ENCODE peak calls at places on chromosomes 2 and 18, in five cellular contexts. M is A549, I is heart left ventricle, G is thyroid gland, S is right atrium auricular region. A is an unnamed sample. For H3K4me1, the result is how much of the 10 kb centered on the place peaks cover.

GRCh38 chr2:134207589-134208209 is 46.2 kb upstream of the MGAT5 start:
- DNase-seq in G (peak), I (peak), M (peak), S (no peak), A (peak)

GRCh38 chr2:238945433-238946150 is 97.7 kb downstream of the TWIST2 start:
- DNase-seq in G (no peak), S (peak), I (peak), M (peak), A (peak)

GRCh38 chr2:144431384-144431783 is 88.5 kb downstream of the ZEB2 start:
- DNase-seq in G (peak), S (no peak), I (no peak), M (no peak), A (no peak)

GRCh38 chr2:194301946-194302345 is 1355.1 kb upstream of the SLC39A10 start:
- DNase-seq in M (no peak), S (no peak), I (no peak), G (no peak), A (no peak)

GRCh38 chr18:55435592-55435991 is 152.4 kb downstream of the TCF4 start:
- DNase-seq in I (no peak), G (no peak), S (no peak), M (no peak), A (no peak)

GRCh38 chr2:74847075-74847858 is 13.3 kb downstream of the HK2 start:
- DNase-seq in M (no peak), S (no peak), G (peak), I (no peak), A (no peak)

GRCh38 chr2:55848096-55848495 is 75.5 kb downstream of the EFEMP1 start:
- DNase-seq in S (no peak), I (no peak), G (no peak), M (no peak), A (no peak)

GRCh38 chr2:160269803-160270570 is 69.9 kb upstream of the ITGB6 start:
- DNase-seq in G (peak), M (peak), S (peak), I (peak), A (peak)

GRCh38 chr18:79868168-79868784 is 70.5 kb downstream of the KCNG2 start:
- DNase-seq in M (no peak), I (no peak), S (no peak), G (no peak), A (peak)

GRCh38 chr2:72803151-72803550 is 22.7 kb downstream of the EXOC6B start:
- DNase-seq in M (no peak), I (no peak), G (no peak), S (no peak), A (no peak)

GRCh38 chr2:123953848-123954247 is 71.2 kb upstream of the CNTNAP5 start:
- DNase-seq in S (no peak), M (no peak), G (no peak), I (no peak), A (no peak)

GRCh38 chr2:105802587-105802986 is 57.9 kb downstream of the NCK2 start:
- DNase-seq in M (no peak), I (no peak), G (no peak), S (no peak), A (no peak)

GRCh38 chr2:224217233-224217961 is 178.3 kb upstream of the SERPINE2 start:
- DNase-seq in M (no peak), G (no peak), I (peak), S (no peak), A (no peak)

GRCh38 chr2:1246239-1246638 is 167.0 kb upstream of the TPO start:
- DNase-seq in S (no peak), M (no peak), G (no peak), I (no peak), A (no peak)

GRCh38 chr2:38158361-38159128 is 82.6 kb upstream of the CYP1B1 start:
- DNase-seq in S (no peak), G (peak), M (no peak), I (no peak), A (no peak)

GRCh38 chr2:38159621-38160020 is 83.7 kb upstream of the CYP1B1 start:
- DNase-seq in G (peak), S (no peak), M (no peak), I (no peak), A (peak)

GRCh38 chr2:38163006-38163405 is 87.1 kb upstream of the CYP1B1 start:
- DNase-seq in I (no peak), G (no peak), M (peak), S (no peak), A (no peak)

GRCh38 chr2:38159171-38159570 is 83.2 kb upstream of the CYP1B1 start:
- DNase-seq in G (no peak), I (no peak), M (no peak), S (no peak), A (no peak)

GRCh38 chr2:38160517-38160916 is 84.6 kb upstream of the CYP1B1 start:
- DNase-seq in S (no peak), G (no peak), M (no peak), I (no peak), A (no peak)
- TF ChIP-seq CTCF in S (no peak), G (no peak), M (no peak), I (no peak), A (no peak)

GRCh38 chr18:44681039-44681595 is 429 bp downstream of the SETBP1 start:
- DNase-seq in G (no peak), I (no peak), M (no peak), S (no peak), A (no peak)

GRCh38 chr18:44683566-44683965 is 2.9 kb downstream of the SETBP1 start:
- DNase-seq in G (no peak), M (no peak), S (no peak), I (no peak), A (no peak)

GRCh38 chr18:44682871-44683221 is 2.2 kb downstream of the SETBP1 start:
- DNase-seq in M (no peak), I (no peak), S (no peak), G (peak), A (peak)

GRCh38 chr18:44681611-44682010 is 923 bp downstream of the SETBP1 start:
- DNase-seq in M (no peak), S (no peak), I (no peak), G (no peak), A (no peak)

DNA sequence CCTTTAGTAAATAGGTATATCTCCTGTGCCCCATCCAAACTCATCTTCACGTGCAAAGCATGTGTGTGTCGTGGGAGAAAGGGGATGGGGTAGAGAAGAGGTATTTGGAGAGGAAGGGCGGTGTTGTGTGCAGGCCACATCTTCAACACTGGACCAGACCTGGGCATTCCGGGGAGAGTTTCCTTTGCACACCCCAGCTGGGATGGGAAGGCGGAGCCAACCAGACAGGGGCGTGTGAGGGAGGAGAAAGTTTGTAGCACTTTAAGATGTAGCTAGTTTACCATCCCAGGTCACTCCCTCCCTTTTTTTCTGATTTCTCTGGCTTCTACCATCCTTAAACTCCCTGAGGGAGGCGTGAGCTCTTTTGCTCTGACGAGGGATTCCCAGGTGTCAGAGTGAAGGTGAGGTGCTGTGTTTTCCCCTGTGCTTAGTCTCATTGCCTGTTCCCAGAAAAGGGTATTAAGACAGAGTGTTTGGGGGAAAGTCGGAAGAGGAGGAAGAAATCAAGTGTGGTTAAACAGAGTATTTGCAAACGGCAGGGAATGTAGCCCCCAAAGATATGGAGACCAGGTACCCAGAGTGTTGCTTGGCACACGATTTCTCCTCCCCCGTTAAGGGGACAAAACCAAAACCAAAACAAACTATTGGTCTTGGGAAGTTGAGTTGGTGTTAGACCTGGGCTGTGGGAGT is 1.6 kb downstream of the SETBP1 start:
- DNase-seq in G (peak), I (no peak), M (no peak), S (no peak), A (peak)
- H3K4me3 ChIP-seq in G (no peak), I (peak), M (no peak), S (peak), A (no peak)

GRCh38 chr18:76451475-76452331 is 43.3 kb downstream of the ZNF516 start:
- DNase-seq in S (peak), M (no peak), G (no peak), I (no peak), A (peak)

GRCh38 chr18:76452357-76452756 is 42.7 kb downstream of the ZNF516 start:
- DNase-seq in G (no peak), M (no peak), I (no peak), S (no peak), A (peak)

GRCh38 chr18:76450912-76451421 is 44.1 kb downstream of the ZNF516 start:
- DNase-seq in S (peak), G (peak), I (peak), M (no peak), A (peak)

GRCh38 chr18:76449110-76449453 is 46.0 kb downstream of the ZNF516 start:
- DNase-seq in G (no peak), M (no peak), I (no peak), S (peak), A (peak)

GRCh38 chr18:76450452-76450851 is 44.6 kb downstream of the ZNF516 start:
- DNase-seq in I (no peak), S (peak), G (no peak), M (no peak), A (peak)
- H3K4me1 ChIP-seq in I (half or more), S (under half), G (under half), M (under half), A (half or more)

GRCh38 chr2:127695491-127696472 is 5.5 kb upstream of the SFT2D3 start:
- DNase-seq in S (no peak), G (peak), M (peak), I (peak), A (peak)
- TF ChIP-seq CTCF in S (peak), G (peak), M (peak), I (peak), A (no peak)

A was measured in testis.